ENCODE peak calls at places on chromosomes 11 and 22, in six cellular contexts. B is GM03348; P is NCI-H1105 treated with DMSO at 0.1 percent for 48 hours; O is body of pancreas; Y is activated CD4-positive, alpha-beta T cell treated with anti-CD3 and anti-CD28 coated beads for 24 hours; I is NCI-H1092. J is an unnamed sample.
A peak's percentile ranks its signal among the peaks of the same experiment; 100 is the strongest.

GRCh38 chr11:119262668-119263351 is 54.1 kb downstream of the MCAM start:
- DNase-seq in I (no peak), B (peak; percentile 24), Y (no peak), O (no peak), P (no peak), J (no peak)

GRCh38 chr22:21972293-21972779 is 10.3 kb downstream of the TOP3B start:
- DNase-seq in B (peak; percentile 84), P (no peak), I (no peak), O (peak; percentile 37), Y (peak; percentile 49), J (peak; percentile 43)

GRCh38 chr11:112852141-112852853 is 108.9 kb upstream of the NCAM1 start:
- DNase-seq in P (no peak), B (peak; percentile 35), I (no peak), O (no peak), Y (no peak), J (no peak)

GRCh38 chr11:30546334-30546733 is 39.8 kb downstream of the MPPED2 start:
- DNase-seq in B (no peak), I (no peak), P (no peak), Y (no peak), O (no peak), J (no peak)

GRCh38 chr22:20117656-20118571 is 888 bp upstream of the TRMT2A start:
- DNase-seq in O (peak; percentile 43), Y (peak; percentile 81), B (peak; percentile 47), I (no peak), P (no peak), J (peak; percentile 33)

GRCh38 chr11:67638535-67639437 is 777 bp downstream of the TBX10 start:
- DNase-seq in P (no peak), B (no peak), I (no peak), Y (no peak), O (no peak), J (no peak)

GRCh38 chr11:83349371-83349770 is 63.2 kb upstream of the CCDC90B start:
- DNase-seq in Y (no peak), I (no peak), B (no peak), O (no peak), P (no peak), J (no peak)

GRCh38 chr11:28169816-28170215 is 61.6 kb downstream of the METTL15 start:
- DNase-seq in Y (no peak), B (peak; percentile 16), I (no peak), P (no peak), O (no peak), J (no peak)

GRCh38 chr11:57476883-57477506 is 16.7 kb downstream of the RTN4RL2 start:
- DNase-seq in O (peak; percentile 55), Y (no peak), I (no peak), B (peak; percentile 29), P (no peak), J (peak; percentile 59)

GRCh38 chr11:66008095-66008467 is 3.7 kb upstream of the CST6 start:
- DNase-seq in O (no peak), I (no peak), B (no peak), P (no peak), Y (no peak), J (no peak)

GRCh38 chr11:128482512-128483191 is 104.7 kb downstream of the ETS1 start:
- DNase-seq in Y (no peak), I (no peak), P (no peak), O (no peak), B (no peak), J (no peak)